ENCODE peak calls at places on chromosomes 1 and 21, in four cellular contexts. X is NCI-H524; S is KG1; N is activated CD4-positive, alpha-beta T cell treated with anti-CD3 and anti-CD28 coated beads, Interleukin-2, amount 10 ng/mL, durations not matched to agents 7 days and 5 days. C is an unnamed sample.
A peak's percentile ranks its signal among the peaks of the same experiment; 100 is the strongest.

GRCh38 chr1:75092141-75092540 is 42.0 kb upstream of the LHX8 start:
- DNase-seq in X (no peak), S (no peak), N (no peak), C (no peak)

GRCh38 chr1:154871374-154871773 is 1.3 kb upstream of the KCNN3 start:
- DNase-seq in X (no peak), S (no peak), N (no peak), C (no peak)

GRCh38 chr1:81801834-81802531 is 1.2 kb downstream of the ADGRL2 start:
- DNase-seq in X (peak; percentile 51), S (no peak), N (no peak), C (no peak)

GRCh38 chr1:88609051-88609450 is 75.0 kb upstream of the PKN2 start:
- DNase-seq in X (no peak), S (no peak), N (no peak), C (no peak)

GRCh38 chr1:61255324-61255703 is 173.0 kb downstream of the NFIA start:
- DNase-seq in X (no peak), S (peak; percentile 80), N (no peak), C (no peak)

GRCh38 chr21:26966978-26967913 is at the start of gene ADAMTS5:
- DNase-seq in X (peak; percentile 77), S (peak; percentile 2), N (no peak), C (peak; percentile 44)

GRCh38 chr1:20367626-20368025 is 77.0 kb downstream of the VWA5B1 start:
- DNase-seq in X (no peak), S (no peak), N (no peak), C (no peak)

GRCh38 chr1:36157973-36158826 is 2.2 kb downstream of the MAP7D1 start:
- DNase-seq in X (no peak), S (no peak), N (no peak), C (no peak)

GRCh38 chr1:86754265-86754974 is 50.0 kb downstream of the SH3GLB1 start:
- DNase-seq in X (no peak), S (no peak), N (no peak), C (no peak)

GRCh38 chr1:53584446-53585102 is 125.4 kb downstream of the DMRTB1 start:
- DNase-seq in X (peak; percentile 13), S (no peak), N (no peak), C (no peak)

GRCh38 chr1:12356004-12356890 is 126.4 kb downstream of the VPS13D start:
- DNase-seq in X (no peak), S (no peak), N (no peak), C (no peak)

GRCh38 chr1:109806733-109807397 is 43.1 kb upstream of the EPS8L3 start:
- DNase-seq in X (no peak), S (no peak), N (no peak), C (no peak)

GRCh38 chr1:27600500-27601175 is 3.3 kb downstream of the AHDC1 start:
- DNase-seq in X (peak; percentile 65), S (no peak), N (no peak), C (no peak)

GRCh38 chr1:41918450-41919043 is at the start of gene HIVEP3:
- DNase-seq in X (peak; percentile 75), S (no peak), N (no peak), C (no peak)

GRCh38 chr1:63662846-63663245 is 69.6 kb downstream of the PGM1 start:
- DNase-seq in X (no peak), S (no peak), N (no peak), C (no peak)

GRCh38 chr1:44828003-44828651 is 14.9 kb downstream of the PTCH2 start:
- DNase-seq in X (no peak), S (no peak), N (no peak), C (no peak)

GRCh38 chr1:27555700-27556424 is 48.1 kb downstream of the AHDC1 start:
- DNase-seq in X (peak; percentile 39), S (no peak), N (peak; percentile 57), C (no peak)

GRCh38 chr1:59013276-59013927 is 229.6 kb upstream of the JUN start:
- DNase-seq in X (no peak), S (no peak), N (no peak), C (no peak)

GRCh38 chr1:246569248-246570238 is 3.3 kb downstream of the CNST start:
- DNase-seq in X (no peak), S (peak; percentile 66), N (peak; percentile 53), C (no peak)

GRCh38 chr1:204647114-204647804 is 38.3 kb downstream of the LRRN2 start:
- DNase-seq in X (peak; percentile 31), S (no peak), N (peak; percentile 30), C (no peak)

GRCh38 chr1:113677250-113678158 is 81.8 kb downstream of the PHTF1 start:
- DNase-seq in X (peak; percentile 60), S (no peak), N (peak; percentile 18), C (no peak)

GRCh38 chr1:206734499-206735142 is 36.0 kb upstream of the IL19 start:
- DNase-seq in X (peak; percentile 30), S (peak; percentile 14), N (peak; percentile 80), C (no peak)